ENCODE peak calls at places on chromosomes 11 and 22, in four cellular contexts. One of them, this sample, is unnamed.

GRCh38 chr11:94473177-94473799 is 20.4 kb downstream of the MRE11 start:
- DNase-seq in WTC11: no peak
- DNase-seq in A549: no peak
- DNase-seq in K562: no peak
- DNase-seq in this sample: no peak

GRCh38 chr11:109076870-109077269 is 345.1 kb upstream of the C11orf87 start:
- DNase-seq in A549: no peak
- DNase-seq in K562: no peak
- DNase-seq in WTC11: no peak
- DNase-seq in this sample: no peak

GRCh38 chr11:76330651-76331050 is 50.3 kb downstream of the THAP12 start:
- DNase-seq in K562: no peak
- DNase-seq in A549: no peak
- DNase-seq in WTC11: no peak
- DNase-seq in this sample: no peak

GRCh38 chr11:9053631-9054030 is 37.8 kb downstream of the SCUBE2 start:
- DNase-seq in K562: no peak
- DNase-seq in WTC11: no peak
- DNase-seq in A549: no peak
- DNase-seq in this sample: no peak

GRCh38 chr11:103714246-103714645 is 322.2 kb upstream of the DDI1 start:
- DNase-seq in A549: no peak
- DNase-seq in K562: no peak
- DNase-seq in WTC11: no peak
- DNase-seq in this sample: no peak

GRCh38 chr11:27018902-27019544 is 21.6 kb upstream of the BBOX1 start:
- DNase-seq in A549: no peak
- DNase-seq in K562: no peak
- DNase-seq in WTC11: no peak
- DNase-seq in this sample: no peak

GRCh38 chr11:128928400-128928799 is 14.3 kb downstream of the TP53AIP1 start:
- DNase-seq in A549: no peak
- DNase-seq in K562: no peak
- DNase-seq in WTC11: no peak
- DNase-seq in this sample: no peak

GRCh38 chr11:118649941-118650340 is 29.5 kb downstream of the TREH start:
- DNase-seq in K562: no peak
- DNase-seq in A549: no peak
- DNase-seq in WTC11: no peak
- DNase-seq in this sample: peak

GRCh38 chr22:47449508-47450270 is 687.2 kb downstream of the TBC1D22A start:
- DNase-seq in A549: no peak
- DNase-seq in WTC11: no peak
- DNase-seq in K562: no peak
- DNase-seq in this sample: no peak

GRCh38 chr22:29071261-29072045 is 1.4 kb upstream of the KREMEN1 start:
- DNase-seq in K562: no peak
- DNase-seq in A549: no peak
- DNase-seq in WTC11: peak
- DNase-seq in this sample: peak

GRCh38 chr22:44442186-44442465 is 55.9 kb downstream of the RTL6 start:
- DNase-seq in K562: no peak
- DNase-seq in A549: no peak
- DNase-seq in WTC11: no peak
- DNase-seq in this sample: no peak

GRCh38 chr22:44444341-44445306 is 53.4 kb downstream of the RTL6 start:
- DNase-seq in A549: no peak
- DNase-seq in WTC11: peak
- DNase-seq in K562: no peak
- DNase-seq in this sample: no peak

GRCh38 chr22:44443641-44444235 is 54.3 kb downstream of the RTL6 start:
- DNase-seq in WTC11: no peak
- DNase-seq in A549: no peak
- DNase-seq in K562: no peak
- DNase-seq in this sample: no peak

GRCh38 chr22:44441401-44442185 is 56.4 kb downstream of the RTL6 start:
- DNase-seq in K562: no peak
- DNase-seq in A549: no peak
- DNase-seq in WTC11: no peak
- DNase-seq in this sample: no peak

GRCh38 chr22:44442856-44443595 is 55.0 kb downstream of the RTL6 start:
- DNase-seq in WTC11: no peak
- DNase-seq in K562: no peak
- DNase-seq in A549: no peak
- DNase-seq in this sample: no peak
- TF ChIP-seq HMGXB4 in WTC11: no peak
- TF ChIP-seq HMGXB4 in K562: no peak
- TF ChIP-seq HMGXB4 in A549: no peak
- TF ChIP-seq HMGXB4 in this sample: no peak

DNA sequence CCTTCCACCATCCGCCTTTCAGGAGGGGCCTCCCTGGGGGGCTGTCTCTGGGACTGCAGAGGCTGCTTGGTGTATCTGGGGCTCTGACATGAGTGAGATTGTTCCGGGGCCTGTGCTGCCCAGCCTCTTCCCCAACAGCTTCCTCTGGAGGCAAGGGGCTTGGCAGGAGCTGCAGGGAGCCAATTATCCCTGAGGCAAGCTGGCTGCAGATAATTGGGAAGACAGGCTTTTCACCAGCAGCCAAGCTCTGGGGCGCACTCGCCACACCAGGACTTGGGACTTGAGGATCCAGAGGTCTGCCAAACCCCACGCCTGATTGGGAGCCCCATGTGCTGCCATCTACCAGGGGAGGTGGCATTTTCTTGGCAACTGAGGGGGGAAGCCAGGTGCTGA is 15.6 kb upstream of the RTN4R start:
- DNase-seq in K562: no peak
- DNase-seq in A549: no peak
- DNase-seq in WTC11: no peak
- DNase-seq in this sample: no peak
- TF ChIP-seq HMGXB4 in K562: no peak
- TF ChIP-seq HMGXB4 in A549: no peak
- TF ChIP-seq HMGXB4 in WTC11: no peak
- TF ChIP-seq HMGXB4 in this sample: no peak

DNA sequence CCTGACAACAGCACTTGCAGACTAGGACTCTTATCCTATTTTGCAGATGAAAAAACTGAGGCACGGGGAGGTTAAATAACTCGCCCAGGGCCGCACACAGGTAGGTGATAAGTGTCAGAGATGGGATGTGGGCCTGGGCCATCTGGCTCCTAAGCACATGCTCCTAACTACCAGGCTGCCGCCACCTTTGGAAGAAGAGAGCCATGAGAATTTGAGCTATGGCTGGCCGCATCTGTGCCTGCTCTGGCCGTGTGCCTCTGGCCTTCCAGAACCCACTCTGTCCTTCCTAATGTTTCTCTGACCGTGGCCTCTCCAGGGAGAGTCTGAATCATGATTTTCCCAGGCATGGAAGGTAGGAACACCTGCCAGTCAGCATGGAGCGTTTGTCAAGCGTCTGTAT is 15.3 kb upstream of the IL2RB start:
- DNase-seq in A549: no peak
- DNase-seq in K562: no peak
- DNase-seq in WTC11: no peak
- DNase-seq in this sample: no peak
- TF ChIP-seq HMGXB4 in A549: no peak
- TF ChIP-seq HMGXB4 in K562: no peak
- TF ChIP-seq HMGXB4 in WTC11: no peak
- TF ChIP-seq HMGXB4 in this sample: no peak

GRCh38 chr22:17831527-17832251 is 57.4 kb upstream of the BID start:
- DNase-seq in WTC11: no peak
- DNase-seq in A549: no peak
- DNase-seq in K562: no peak
- DNase-seq in this sample: no peak

GRCh38 chr22:17835256-17835655 is 61.0 kb upstream of the BID start:
- DNase-seq in K562: no peak
- DNase-seq in A549: no peak
- DNase-seq in WTC11: no peak
- DNase-seq in this sample: no peak

GRCh38 chr22:17829691-17830040 is 55.4 kb upstream of the BID start:
- DNase-seq in A549: no peak
- DNase-seq in WTC11: no peak
- DNase-seq in K562: no peak
- DNase-seq in this sample: no peak

GRCh38 chr22:17830041-17830961 is 56.0 kb upstream of the BID start:
- DNase-seq in WTC11: peak
- DNase-seq in A549: peak
- DNase-seq in K562: peak
- DNase-seq in this sample: peak

DNA sequence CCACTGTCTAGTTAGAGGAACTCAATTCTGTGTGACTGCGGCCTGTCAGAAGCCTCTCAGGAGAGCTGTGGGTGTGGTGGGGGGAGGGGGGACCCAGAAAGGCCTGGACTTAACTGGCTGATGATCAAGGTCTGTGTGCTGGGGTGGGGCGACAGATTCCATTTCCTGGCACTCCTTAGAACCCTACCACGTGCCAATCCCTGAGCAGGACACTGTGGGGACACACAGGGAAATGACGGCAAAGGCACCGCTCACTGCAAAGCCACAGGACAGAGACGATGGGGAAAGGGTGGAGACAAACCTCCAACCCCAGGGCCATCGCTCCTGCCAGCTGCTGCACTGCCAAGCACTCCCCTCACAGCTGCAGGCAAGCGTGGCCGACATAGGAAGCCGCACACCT is 58.4 kb upstream of the BID start:
- DNase-seq in K562: no peak
- DNase-seq in A549: no peak
- DNase-seq in WTC11: no peak
- DNase-seq in this sample: no peak
- TF ChIP-seq HMGXB4 in K562: no peak
- TF ChIP-seq HMGXB4 in A549: no peak
- TF ChIP-seq HMGXB4 in WTC11: no peak
- TF ChIP-seq HMGXB4 in this sample: no peak

DNA sequence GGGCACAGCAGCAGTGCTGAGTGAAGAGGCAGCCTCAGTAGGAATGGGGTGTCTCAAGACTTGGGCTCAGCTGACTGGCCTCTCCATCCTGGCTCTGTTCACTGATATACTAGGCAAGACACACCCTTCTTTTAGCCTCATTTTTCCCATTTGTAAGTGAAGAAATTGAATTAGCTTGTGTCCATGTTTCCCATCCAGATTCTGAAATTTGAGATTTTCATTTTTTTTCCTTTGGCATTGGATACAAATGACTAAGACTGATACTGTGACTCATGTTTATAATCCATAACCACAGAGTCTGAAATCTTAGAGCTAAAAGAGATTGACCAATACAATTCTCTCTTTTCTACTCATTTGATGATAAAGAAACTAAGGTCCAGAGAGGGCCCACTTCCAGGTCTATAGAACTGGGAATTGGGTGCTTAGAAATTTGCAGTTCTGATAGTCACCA is 110.9 kb downstream of the KCNC1 start:
- DNase-seq in WTC11: no peak
- DNase-seq in A549: no peak
- DNase-seq in K562: no peak
- DNase-seq in this sample: no peak
- TF ChIP-seq HMGXB4 in WTC11: no peak
- TF ChIP-seq HMGXB4 in A549: no peak
- TF ChIP-seq HMGXB4 in K562: no peak
- TF ChIP-seq HMGXB4 in this sample: no peak

GRCh38 chr11:107275632-107276031 is 182.0 kb downstream of the CWF19L2 start:
- DNase-seq in WTC11: no peak
- DNase-seq in K562: no peak
- DNase-seq in A549: no peak
- DNase-seq in this sample: no peak
- TF ChIP-seq HMGXB4 in WTC11: no peak
- TF ChIP-seq HMGXB4 in K562: no peak
- TF ChIP-seq HMGXB4 in A549: no peak
- TF ChIP-seq HMGXB4 in this sample: no peak

GRCh38 chr11:65487467-65488272 is 11.2 kb upstream of the MALAT1 start:
- DNase-seq in A549: peak
- DNase-seq in K562: peak
- DNase-seq in WTC11: peak
- DNase-seq in this sample: peak
- TF ChIP-seq HMGXB4 in A549: peak
- TF ChIP-seq HMGXB4 in K562: no peak
- TF ChIP-seq HMGXB4 in WTC11: no peak
- TF ChIP-seq HMGXB4 in this sample: no peak

DNA sequence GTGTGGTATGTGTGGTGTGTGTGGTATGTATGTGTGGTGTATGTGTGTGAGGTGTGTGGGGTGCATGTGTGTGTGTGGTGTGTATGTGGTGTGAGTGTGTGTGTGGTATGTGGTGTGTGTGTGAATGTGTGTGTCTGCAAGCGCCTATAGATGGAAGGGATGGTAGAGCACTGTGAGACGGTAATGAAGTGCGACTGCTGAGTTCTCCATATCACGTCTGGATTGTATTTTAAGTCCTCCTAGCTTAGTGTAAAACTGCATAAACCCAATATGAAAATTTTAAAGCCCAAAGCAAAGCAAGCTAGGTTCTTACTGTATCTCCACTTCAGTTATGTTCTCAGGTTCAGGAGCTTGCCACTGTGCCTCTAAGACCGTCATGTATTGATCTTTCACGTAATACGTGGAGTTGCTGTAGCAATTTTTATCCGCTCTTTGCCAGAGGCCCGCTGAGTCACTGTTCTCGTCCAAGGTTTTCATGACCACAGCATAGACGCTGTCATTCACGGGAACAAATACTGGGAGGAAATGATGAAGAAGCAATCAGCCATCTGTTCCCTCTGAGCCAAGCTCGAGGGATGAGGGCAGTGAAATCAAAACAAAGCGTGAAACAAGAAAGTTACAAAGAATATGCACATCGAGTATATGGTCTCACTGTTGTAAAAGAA is 5.5 kb downstream of the PLET1 start:
- DNase-seq in WTC11: no peak
- DNase-seq in K562: peak
- DNase-seq in A549: no peak
- DNase-seq in this sample: peak
- TF ChIP-seq HMGXB4 in WTC11: no peak
- TF ChIP-seq HMGXB4 in K562: no peak
- TF ChIP-seq HMGXB4 in A549: no peak
- TF ChIP-seq HMGXB4 in this sample: no peak

DNA sequence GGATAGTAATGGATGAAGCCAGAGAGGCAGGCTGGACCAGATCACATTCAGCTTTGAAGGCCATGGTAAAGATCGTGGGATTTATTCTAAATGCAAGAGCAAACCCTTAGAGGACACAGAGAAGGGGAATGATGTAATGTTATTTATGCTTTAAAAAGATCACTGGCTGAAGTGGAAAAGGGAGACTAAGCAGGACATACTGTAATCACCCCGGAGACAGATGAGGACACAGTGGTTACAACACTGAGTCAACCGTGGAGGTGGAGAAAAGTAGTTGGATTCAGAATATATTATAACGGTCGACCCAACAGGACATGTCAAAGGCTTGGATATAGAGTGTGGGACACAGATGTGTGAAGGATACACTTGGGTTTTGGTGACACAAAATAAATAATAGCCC is 38.5 kb downstream of the CDON start:
- DNase-seq in K562: no peak
- DNase-seq in A549: no peak
- DNase-seq in WTC11: no peak
- DNase-seq in this sample: no peak
- TF ChIP-seq HMGXB4 in K562: no peak
- TF ChIP-seq HMGXB4 in A549: no peak
- TF ChIP-seq HMGXB4 in WTC11: no peak
- TF ChIP-seq HMGXB4 in this sample: no peak

This sample was measured in HepG2.